ENCODE peak calls at places on chromosomes 7 and 10, in six cellular contexts. G, P, K, H, B and L are unnamed samples.

GRCh38 chr7:84144480-84144879 is 50.1 kb downstream of the SEMA3A start:
- DNase-seq in G (no peak), P (no peak), K (peak; percentile 47), H (peak; percentile 28), B (no peak), L (no peak)

GRCh38 chr10:10870523-10871241 is 147.0 kb upstream of the CELF2 start:
- DNase-seq in G (no peak), P (peak; percentile 21), K (peak; percentile 50), H (no peak), B (no peak), L (no peak)

GRCh38 chr10:67277402-67277801 is 351.6 kb downstream of the LRRTM3 start:
- DNase-seq in G (no peak), P (no peak), K (no peak), H (no peak), B (no peak), L (no peak)

GRCh38 chr10:75402486-75403143 is 1.1 kb upstream of the ZNF503 start:
- DNase-seq in G (peak; percentile 59), P (no peak), K (no peak), H (no peak), B (no peak), L (no peak)

GRCh38 chr10:120403109-120403508 is 53.9 kb upstream of the PLPP4 start:
- DNase-seq in G (no peak), P (no peak), K (no peak), H (no peak), B (no peak), L (no peak)

GRCh38 chr10:119667562-119668328 is 16.6 kb downstream of the BAG3 start:
- DNase-seq in G (no peak), P (peak; percentile 32), K (peak; percentile 96), H (peak; percentile 98), B (peak; percentile 15), L (peak; percentile 98)

GRCh38 chr7:132121987-132122386 is 454.3 kb downstream of the PLXNA4 start:
- DNase-seq in G (no peak), P (no peak), K (no peak), H (no peak), B (no peak), L (no peak)

GRCh38 chr7:69516208-69516820 is 82.0 kb upstream of the AUTS2 start:
- DNase-seq in G (no peak), P (no peak), K (no peak), H (no peak), B (no peak), L (no peak)

GRCh38 chr7:2437136-2437535 is 33.7 kb downstream of the CHST12 start:
- DNase-seq in G (no peak), P (no peak), K (no peak), H (no peak), B (no peak), L (peak; percentile 38)

GRCh38 chr7:2508327-2509231 is 11.0 kb upstream of the LFNG start:
- DNase-seq in G (no peak), P (no peak), K (no peak), H (peak; percentile 32), B (no peak), L (no peak)

GRCh38 chr7:132145466-132145865 is 430.8 kb downstream of the PLXNA4 start:
- DNase-seq in G (no peak), P (peak; percentile 24), K (peak; percentile 31), H (peak; percentile 34), B (no peak), L (peak; percentile 87)

GRCh38 chr7:123600876-123601275 is 745 bp upstream of the ASB15 start:
- DNase-seq in G (no peak), P (no peak), K (no peak), H (no peak), B (no peak), L (no peak)

GRCh38 chr7:561631-562393 is 42.2 kb upstream of the PDGFA start:
- DNase-seq in G (no peak), P (no peak), K (no peak), H (no peak), B (no peak), L (no peak)
- H3K9ac ChIP-seq in G (no peak overlapping the region), P (no peak overlapping the region), K (no peak overlapping the region), H (no peak overlapping the region), B (no peak overlapping the region), L (no peak overlapping the region)

GRCh38 chr10:6642881-6643280 is 62.8 kb upstream of the PRKCQ start:
- DNase-seq in G (no peak), P (no peak), K (no peak), H (no peak), B (no peak), L (no peak)

GRCh38 chr10:6640433-6641040 is 60.5 kb upstream of the PRKCQ start:
- DNase-seq in G (no peak), P (no peak), K (no peak), H (no peak), B (no peak), L (no peak)

GRCh38 chr10:6635784-6636183 is 55.7 kb upstream of the PRKCQ start:
- DNase-seq in G (no peak), P (no peak), K (no peak), H (no peak), B (no peak), L (no peak)

GRCh38 chr10:6637053-6637452 is 57.0 kb upstream of the PRKCQ start:
- DNase-seq in G (no peak), P (no peak), K (no peak), H (no peak), B (no peak), L (no peak)
- H4K91ac ChIP-seq in G (no peak overlapping the region), P (no peak overlapping the region), K (no peak overlapping the region), H (no peak overlapping the region), B (no peak overlapping the region), L (no peak overlapping the region)

DNA sequence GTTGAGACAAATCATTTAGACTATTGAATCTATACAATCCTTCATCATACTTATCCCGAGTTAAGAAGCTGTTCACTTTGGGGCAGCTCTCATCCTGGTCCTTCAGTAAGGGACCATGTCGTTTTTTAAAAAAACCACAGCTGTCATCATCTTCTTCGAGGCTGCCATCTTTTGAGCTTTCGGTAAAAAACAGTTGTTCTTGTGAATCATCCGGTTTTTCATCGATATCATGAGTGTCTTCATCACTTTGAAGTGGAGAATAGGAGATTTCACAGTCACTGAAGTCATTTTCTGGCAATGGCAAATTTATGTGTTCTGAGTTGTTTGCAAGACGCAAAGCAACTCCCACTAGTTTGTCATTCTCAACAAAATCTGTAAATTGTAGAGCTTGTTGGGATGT is 3.9 kb downstream of the DCLRE1A start:
- DNase-seq in G (no peak), P (no peak), K (no peak), H (no peak), B (no peak), L (no peak)
- H3K4me2 ChIP-seq in G (no peak overlapping the region), P (no peak overlapping the region), K (no peak overlapping the region), H (no peak overlapping the region), B (no peak overlapping the region), L (no peak overlapping the region)

GRCh38 chr7:139728203-139728602 is 49.6 kb downstream of the HIPK2 start:
- DNase-seq in G (no peak), P (no peak), K (no peak), H (no peak), B (no peak), L (no peak)

GRCh38 chr7:139732471-139733167 is 45.2 kb downstream of the HIPK2 start:
- DNase-seq in G (no peak), P (no peak), K (no peak), H (no peak), B (no peak), L (no peak)

GRCh38 chr7:139733751-139734150 is 44.0 kb downstream of the HIPK2 start:
- DNase-seq in G (no peak), P (no peak), K (no peak), H (no peak), B (no peak), L (no peak)

GRCh38 chr7:139731802-139732470 is 45.9 kb downstream of the HIPK2 start:
- DNase-seq in G (no peak), P (no peak), K (peak; percentile 95), H (peak; percentile 83), B (no peak), L (peak; percentile 82)

GRCh38 chr7:139730746-139731612 is 46.8 kb downstream of the HIPK2 start:
- DNase-seq in G (no peak), P (no peak), K (peak; percentile 53), H (peak; percentile 72), B (no peak), L (no peak)
- H3K9ac ChIP-seq in G (no peak overlapping the region), P (no peak overlapping the region), K (peak overlapping the region; percentile 58), H (no peak overlapping the region), B (no peak overlapping the region), L (no peak overlapping the region)

GRCh38 chr7:47448971-47449370 is 132.9 kb downstream of the TNS3 start:
- DNase-seq in G (no peak), P (no peak), K (no peak), H (no peak), B (no peak), L (no peak)
- H4K91ac ChIP-seq in G (no peak overlapping the region), P (no peak overlapping the region), K (no peak overlapping the region), H (no peak overlapping the region), B (no peak overlapping the region), L (no peak overlapping the region)

DNA sequence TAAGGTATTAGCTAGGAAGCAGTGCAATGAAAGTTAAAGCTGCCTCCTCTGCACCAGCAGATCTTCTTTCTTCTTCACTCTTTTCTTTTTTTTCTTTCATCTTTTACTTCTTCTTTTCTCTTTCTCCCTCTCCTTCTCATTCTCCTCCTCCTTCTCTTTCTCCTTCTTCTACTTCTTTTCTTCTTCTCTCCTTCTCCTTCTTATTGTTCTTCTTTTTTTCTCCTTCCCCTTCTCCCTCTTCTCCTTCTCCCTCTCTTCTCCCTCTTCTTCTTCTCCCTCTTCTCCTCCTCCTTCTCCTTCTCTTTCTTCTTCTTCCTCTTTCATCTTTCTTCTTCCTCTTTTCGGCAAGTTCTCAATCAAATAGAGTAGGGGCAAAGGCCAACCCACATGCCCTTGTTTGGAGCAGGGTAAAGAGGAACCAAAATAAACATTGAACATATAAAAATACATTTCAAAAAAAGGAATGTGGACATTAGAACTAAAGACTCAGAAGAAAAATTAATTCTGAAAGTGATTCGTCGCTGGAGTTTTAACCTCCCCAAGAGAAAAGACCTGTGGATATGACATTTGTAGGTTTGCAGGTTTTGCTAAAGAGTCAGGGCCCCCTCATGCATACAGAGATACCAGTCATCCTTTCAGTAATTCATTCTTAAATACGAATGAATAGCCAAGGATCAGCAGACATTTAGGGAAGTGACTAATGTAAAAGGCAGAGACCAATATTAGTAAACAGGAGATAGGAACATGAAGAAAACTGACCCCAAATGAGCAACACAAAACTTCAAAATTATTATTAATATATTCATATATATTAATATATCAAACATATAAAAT is 93.0 kb upstream of the RSU1 start:
- DNase-seq in G (no peak), P (no peak), K (peak; percentile 46), H (peak; percentile 48), B (no peak), L (no peak)
- H3K4me2 ChIP-seq in G (no peak overlapping the region), P (no peak overlapping the region), K (no peak overlapping the region), H (no peak overlapping the region), B (no peak overlapping the region), L (no peak overlapping the region)

DNA sequence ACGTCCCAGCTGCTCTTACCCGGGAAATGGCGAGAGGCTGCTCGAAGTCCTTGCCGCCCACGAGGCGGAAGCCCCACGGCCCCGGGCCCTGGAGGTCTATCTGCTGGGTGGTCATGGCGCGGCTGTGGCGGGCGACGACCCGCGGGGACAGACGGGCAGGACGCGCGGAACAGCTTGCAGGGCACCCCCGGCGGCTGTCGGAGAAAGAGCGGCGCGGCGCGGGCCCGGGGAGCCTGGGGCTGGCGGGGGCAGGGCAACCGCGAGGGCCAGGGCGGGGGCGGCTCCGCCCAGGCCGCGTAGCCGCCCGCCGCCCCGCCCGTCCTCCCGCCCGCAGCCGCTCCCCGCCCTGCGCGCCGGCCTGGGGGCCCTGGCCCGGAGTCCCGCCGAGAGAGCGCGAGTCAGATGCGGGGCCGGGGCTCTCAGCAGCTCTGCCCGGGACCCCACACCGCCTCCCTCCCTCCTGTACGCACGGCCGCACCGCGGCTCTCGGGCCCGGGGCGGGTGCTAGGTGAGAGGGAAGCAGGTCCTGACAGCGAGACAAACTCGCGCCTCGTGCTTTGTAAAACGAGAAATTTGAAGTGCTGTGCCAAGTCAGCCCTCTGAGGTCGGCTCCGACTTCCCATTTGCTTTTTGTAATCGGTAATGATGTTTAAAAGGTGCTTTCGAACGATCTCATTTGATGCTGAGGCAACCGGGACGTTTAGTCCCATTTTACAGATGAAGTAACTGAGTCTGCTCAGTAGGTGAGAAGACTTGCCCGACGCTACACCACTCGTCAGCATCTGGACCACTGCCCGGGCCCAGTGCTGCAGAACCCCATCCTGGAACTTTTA is at the start of gene PDLIM1:
- DNase-seq in G (peak; percentile 67), P (no peak), K (peak; percentile 73), H (peak; percentile 45), B (no peak), L (peak; percentile 72)
- H3K9ac ChIP-seq in G (peak within 1 kb of the TSS; percentile 86), P (peak within 1 kb of the TSS; percentile 64), K (peak within 1 kb of the TSS; percentile 83), H (peak within 1 kb of the TSS; percentile 98), B (peak within 1 kb of the TSS; percentile 68), L (peak within 1 kb of the TSS; percentile 95)